ENCODE peak calls at places on chromosomes 4 and X, in nine cellular contexts. O, V, P, J, Y, A, Q, K and M are unnamed samples.

GRCh38 chrX:108246304-108246954 is 154.9 kb downstream of the ATG4A start:
- DNase-seq in O (no peak), V (no peak), P (no peak), J (no peak), Y (no peak), A (no peak), Q (no peak), K (no peak), M (no peak)

GRCh38 chr4:122606364-122607043 is 14.4 kb downstream of the IL21 start:
- DNase-seq in O (no peak), V (no peak), P (no peak), J (no peak), Y (no peak), A (no peak), Q (no peak), K (no peak), M (no peak)

GRCh38 chrX:1914606-1915365 is 299.9 kb downstream of the ASMT start:
- DNase-seq in O (no peak), V (no peak), P (no peak), J (no peak), Y (no peak), A (no peak), Q (no peak), K (no peak), M (no peak)

GRCh38 chr4:54744487-54744886 is 86.7 kb downstream of the KIT start:
- DNase-seq in O (no peak), V (no peak), P (no peak), J (no peak), Y (no peak), A (no peak), Q (no peak), K (no peak), M (no peak)

GRCh38 chrX:103418811-103419210 is 42.5 kb downstream of the BEX3 start:
- DNase-seq in O (no peak), V (no peak), P (no peak), J (peak; percentile 21), Y (no peak), A (no peak), Q (no peak), K (no peak), M (no peak)

GRCh38 chr4:12270546-12270945 is 841.9 kb upstream of the HS3ST1 start:
- DNase-seq in O (no peak), V (no peak), P (no peak), J (no peak), Y (no peak), A (no peak), Q (no peak), K (no peak), M (no peak)

GRCh38 chr4:78784255-78784654 is 8.1 kb downstream of the BMP2K start:
- DNase-seq in O (no peak), V (no peak), P (no peak), J (peak; percentile 86), Y (peak; percentile 65), A (no peak), Q (no peak), K (no peak), M (no peak)

GRCh38 chrX:10612215-10612614 is 8.2 kb downstream of the MID1 start:
- DNase-seq in O (no peak), V (no peak), P (no peak), J (peak; percentile 78), Y (no peak), A (no peak), Q (no peak), K (peak; percentile 79), M (no peak)

GRCh38 chr4:2150076-2150475 is 90.9 kb downstream of the NAT8L start:
- DNase-seq in O (no peak), V (no peak), P (no peak), J (no peak), Y (no peak), A (no peak), Q (no peak), K (no peak), M (no peak)

GRCh38 chr4:89598602-89599001 is 238.4 kb downstream of the SNCA start:
- DNase-seq in O (no peak), V (peak; percentile 5), P (no peak), J (peak; percentile 32), Y (no peak), A (no peak), Q (no peak), K (peak; percentile 29), M (no peak)

GRCh38 chrX:74449937-74450330 is 28.6 kb downstream of the SLC16A2 start:
- DNase-seq in O (no peak), V (no peak), P (no peak), J (peak; percentile 64), Y (peak; percentile 7), A (no peak), Q (no peak), K (peak; percentile 87), M (no peak)

GRCh38 chr4:186762865-186763264 is 39.2 kb upstream of the FAT1 start:
- DNase-seq in O (no peak), V (no peak), P (no peak), J (no peak), Y (no peak), A (no peak), Q (no peak), K (peak; percentile 21), M (no peak)

GRCh38 chr4:183887351-183887750 is 17.8 kb upstream of the STOX2 start:
- DNase-seq in O (no peak), V (no peak), P (no peak), J (no peak), Y (no peak), A (no peak), Q (no peak), K (no peak), M (no peak)

GRCh38 chrX:866441-866990 is 235.9 kb downstream of the SHOX start:
- DNase-seq in O (no peak), V (no peak), P (no peak), J (no peak), Y (no peak), A (no peak), Q (no peak), K (no peak), M (no peak)

GRCh38 chr4:111631157-111631999 is 513.9 kb upstream of the FAM241A start:
- DNase-seq in O (no peak), V (peak; percentile 6), P (no peak), J (peak; percentile 38), Y (no peak), A (no peak), Q (no peak), K (peak; percentile 36), M (no peak)

GRCh38 chr4:88591787-88592599 is at the start of gene HERC3:
- DNase-seq in O (peak; percentile 92), V (peak; percentile 88), P (no peak), J (peak; percentile 76), Y (peak; percentile 28), A (peak; percentile 93), Q (peak; percentile 83), K (peak; percentile 83), M (peak; percentile 87)

GRCh38 chr4:163256680-163257343 is 75.6 kb downstream of the NPY1R start:
- DNase-seq in O (no peak), V (no peak), P (no peak), J (no peak), Y (no peak), A (no peak), Q (no peak), K (no peak), M (no peak)

GRCh38 chrX:103685396-103685795 is 1.1 kb downstream of the MORF4L2 start:
- DNase-seq in O (no peak), V (peak; percentile 3), P (no peak), J (peak; percentile 21), Y (no peak), A (no peak), Q (no peak), K (no peak), M (no peak)

DNA sequence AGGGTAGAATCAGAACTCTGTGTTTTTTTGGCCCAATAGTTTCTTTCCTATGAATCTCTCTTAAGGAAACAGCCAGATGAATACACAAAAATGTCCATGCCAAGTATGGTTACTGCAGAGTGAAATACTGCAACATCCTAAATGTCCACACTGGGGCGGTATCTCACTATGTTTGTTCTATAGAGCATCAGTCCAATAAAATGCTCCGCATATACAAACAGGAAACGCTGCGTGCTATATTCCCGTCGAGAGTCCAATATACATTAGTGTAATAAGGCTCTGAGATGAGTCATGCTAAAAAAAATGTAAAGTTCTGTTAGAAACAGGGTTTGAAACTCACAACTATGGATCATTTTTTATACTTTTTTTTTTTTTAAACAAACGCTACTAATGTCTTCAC is 72.9 kb upstream of the ENOX2 start:
- DNase-seq in O (peak; percentile 50), V (peak; percentile 35), P (peak; percentile 25), J (peak; percentile 62), Y (peak; percentile 0), A (peak; percentile 5), Q (no peak), K (peak; percentile 79), M (no peak)
- TF ChIP-seq CTCF in O (peak; percentile 4), V (peak; percentile 73), P (peak; percentile 43), J (peak; percentile 64), Y (peak; percentile 48), A (no peak), Q (peak; percentile 46), K (peak; percentile 75), M (no peak)

GRCh38 chr4:5980436-5981155 is 37.6 kb downstream of the C4orf50 start:
- DNase-seq in O (no peak), V (no peak), P (no peak), J (peak; percentile 5), Y (no peak), A (no peak), Q (no peak), K (no peak), M (no peak)
- TF ChIP-seq CTCF in O (no peak), V (peak; percentile 26), P (no peak), J (peak; percentile 8), Y (no peak), A (no peak), Q (no peak), K (no peak), M (no peak)

GRCh38 chr4:42345962-42346544 is 51.2 kb upstream of the SHISA3 start:
- DNase-seq in O (no peak), V (no peak), P (no peak), J (no peak), Y (no peak), A (no peak), Q (no peak), K (no peak), M (no peak)

GRCh38 chr4:42348247-42348646 is 49.0 kb upstream of the SHISA3 start:
- DNase-seq in O (no peak), V (no peak), P (no peak), J (peak; percentile 44), Y (no peak), A (no peak), Q (no peak), K (no peak), M (no peak)

GRCh38 chr4:42347076-42347475 is 50.2 kb upstream of the SHISA3 start:
- DNase-seq in O (no peak), V (no peak), P (no peak), J (no peak), Y (no peak), A (no peak), Q (no peak), K (no peak), M (no peak)

GRCh38 chr4:42350611-42351182 is 46.6 kb upstream of the SHISA3 start:
- DNase-seq in O (no peak), V (no peak), P (no peak), J (no peak), Y (no peak), A (no peak), Q (no peak), K (no peak), M (no peak)

GRCh38 chr4:42348692-42349091 is 48.6 kb upstream of the SHISA3 start:
- DNase-seq in O (no peak), V (no peak), P (no peak), J (peak; percentile 2), Y (no peak), A (no peak), Q (no peak), K (no peak), M (no peak)
- TF ChIP-seq CTCF in O (no peak), V (no peak), P (no peak), J (no peak), Y (no peak), A (no peak), Q (no peak), K (no peak), M (no peak)

GRCh38 chrX:130263016-130263415 is 5.7 kb downstream of the ZNF280C start:
- DNase-seq in O (no peak), V (no peak), P (peak; percentile 12), J (peak; percentile 60), Y (no peak), A (no peak), Q (no peak), K (no peak), M (no peak)
- TF ChIP-seq CTCF in O (no peak), V (no peak), P (no peak), J (peak; percentile 7), Y (no peak), A (no peak), Q (no peak), K (no peak), M (no peak)